ENCODE peak calls at places on chromosomes 2 and 18, in five cellular contexts. O is H9, V is fibroblast of pulmonary artery, B is SIG-M5, Y is K562. R is an unnamed sample.

GRCh38 chr18:57581301-57581934 is 5.1 kb downstream of the FECH start:
- DNase-seq in O (no peak), V (no peak), B (peak), Y (no peak), R (no peak)

GRCh38 chr2:207749873-207750272 is 19.8 kb downstream of the FZD5 start:
- DNase-seq in O (no peak), V (no peak), B (no peak), Y (no peak), R (peak)

GRCh38 chr2:94956797-94957391 is 68.6 kb upstream of the MAL start:
- DNase-seq in O (no peak), V (peak), B (no peak), Y (peak), R (peak)

GRCh38 chr2:150688016-150688415 is 200.5 kb upstream of the RND3 start:
- DNase-seq in O (no peak), V (no peak), B (no peak), Y (no peak), R (peak)

GRCh38 chr18:23143059-23143831 is 8.0 kb downstream of the CABLES1 start:
- DNase-seq in O (no peak), V (peak), B (no peak), Y (no peak), R (no peak)

GRCh38 chr2:11669454-11670291 is at the start of gene NTSR2:
- DNase-seq in O (peak), V (peak), B (no peak), Y (peak), R (peak)

GRCh38 chr2:20583425-20583881 is 67.4 kb downstream of the HS1BP3 start:
- DNase-seq in O (no peak), V (no peak), B (no peak), Y (no peak), R (no peak)

GRCh38 chr18:38369772-38370690 is 804.4 kb upstream of the CELF4 start:
- DNase-seq in O (no peak), V (no peak), B (no peak), Y (no peak), R (no peak)

GRCh38 chr2:105038383-105039061 is 653 bp downstream of the MRPS9 start:
- DNase-seq in O (peak), V (peak), B (no peak), Y (no peak), R (peak)

GRCh38 chr2:80863166-80863714 is 558.7 kb upstream of the LRRTM1 start:
- DNase-seq in O (no peak), V (no peak), B (no peak), Y (no peak), R (no peak)

GRCh38 chr2:64453710-64454315 is at the start of gene LGALSL:
- DNase-seq in O (peak), V (peak), B (no peak), Y (no peak), R (peak)

GRCh38 chr18:41996020-41996419 is 41.0 kb downstream of the PIK3C3 start:
- DNase-seq in O (no peak), V (no peak), B (no peak), Y (no peak), R (no peak)

GRCh38 chr2:201909961-201910361 is 103.6 kb downstream of the CDK15 start:
- DNase-seq in O (no peak), V (peak), B (no peak), Y (no peak), R (peak)

GRCh38 chr2:9074930-9075329 is 71.4 kb upstream of the MBOAT2 start:
- DNase-seq in O (peak), V (no peak), B (no peak), Y (peak), R (no peak)

GRCh38 chr2:36329251-36329650 is 26.3 kb upstream of the CRIM1 start:
- DNase-seq in O (no peak), V (no peak), B (no peak), Y (no peak), R (peak)

GRCh38 chr18:79631761-79632446 is 47.7 kb upstream of the CTDP1 start:
- DNase-seq in O (no peak), V (no peak), B (no peak), Y (no peak), R (no peak)

GRCh38 chr18:24244698-24245097 is 105.8 kb downstream of the CABYR start:
- DNase-seq in O (no peak), V (no peak), B (no peak), Y (no peak), R (no peak)

GRCh38 chr2:42976400-42976799 is 184.0 kb upstream of the HAAO start:
- DNase-seq in O (no peak), V (no peak), B (no peak), Y (no peak), R (no peak)

GRCh38 chr18:3985030-3985429 is 470.1 kb downstream of the DLGAP1 start:
- DNase-seq in O (no peak), V (no peak), B (no peak), Y (no peak), R (no peak)

GRCh38 chr2:76866464-76866863 is 655.7 kb downstream of the LRRTM4 start:
- DNase-seq in O (no peak), V (no peak), B (no peak), Y (no peak), R (no peak)

GRCh38 chr2:1714291-1715064 is 29.8 kb downstream of the PXDN start:
- DNase-seq in O (no peak), V (no peak), B (no peak), Y (no peak), R (no peak)

GRCh38 chr18:46622999-46623398 is 34.0 kb downstream of the LOXHD1 start:
- DNase-seq in O (no peak), V (peak), B (no peak), Y (peak), R (peak)

GRCh38 chr2:164840458-164840929 is 1.1 kb downstream of the COBLL1 start:
- DNase-seq in O (peak), V (no peak), B (no peak), Y (no peak), R (peak)

GRCh38 chr2:80874374-80874773 is 569.8 kb upstream of the LRRTM1 start:
- DNase-seq in O (no peak), V (no peak), B (no peak), Y (no peak), R (no peak)

GRCh38 chr18:6509417-6510198 is 94.9 kb upstream of the L3MBTL4 start:
- DNase-seq in O (no peak), V (no peak), B (no peak), Y (no peak), R (peak)

GRCh38 chr2:219249203-219249980 is 3.7 kb upstream of the TUBA4B start:
- DNase-seq in O (no peak), V (peak), B (no peak), Y (peak), R (peak)

GRCh38 chr18:48535956-48536355 is 2.9 kb upstream of the CTIF start:
- DNase-seq in O (peak), V (no peak), B (no peak), Y (no peak), R (no peak)

GRCh38 chr2:115910270-115910669 is 1467.8 kb downstream of the DPP10 start:
- DNase-seq in O (peak), V (no peak), B (no peak), Y (no peak), R (no peak)

GRCh38 chr2:147182260-147182659 is 662.6 kb upstream of the ACVR2A start:
- DNase-seq in O (no peak), V (no peak), B (no peak), Y (no peak), R (no peak)

GRCh38 chr2:232330068-232330999 is 48.2 kb upstream of the ALPP start:
- DNase-seq in O (peak), V (no peak), B (no peak), Y (no peak), R (no peak)

GRCh38 chr2:149087751-149088150 is 49.3 kb downstream of the LYPD6B start:
- DNase-seq in O (no peak), V (no peak), B (no peak), Y (no peak), R (peak)

GRCh38 chr18:3350566-3351527 is 88.9 kb downstream of the MYL12B start:
- DNase-seq in O (no peak), V (peak), B (no peak), Y (no peak), R (peak)

GRCh38 chr2:120847700-120848321 is 112.1 kb downstream of the GLI2 start:
- DNase-seq in O (no peak), V (no peak), B (no peak), Y (no peak), R (peak)

GRCh38 chr2:229713371-229714079 is 830 bp downstream of the DNER start:
- DNase-seq in O (peak), V (no peak), B (no peak), Y (no peak), R (peak)

GRCh38 chr2:214649440-214650205 is 159.9 kb downstream of the BARD1 start:
- DNase-seq in O (no peak), V (peak), B (no peak), Y (no peak), R (peak)

GRCh38 chr2:173076557-173077345 is 1.1 kb downstream of the MAP3K20 start:
- DNase-seq in O (no peak), V (peak), B (no peak), Y (peak), R (peak)

GRCh38 chr2:24652265-24653232 is 140.6 kb downstream of the PTRHD1 start:
- DNase-seq in O (no peak), V (no peak), B (no peak), Y (no peak), R (no peak)

GRCh38 chr18:40006553-40007073 is 1948.4 kb upstream of the PIK3C3 start:
- DNase-seq in O (peak), V (no peak), B (no peak), Y (no peak), R (no peak)

GRCh38 chr2:71018625-71019024 is 24.0 kb upstream of the TEX261 start:
- DNase-seq in O (no peak), V (no peak), B (no peak), Y (no peak), R (no peak)

GRCh38 chr2:101608411-101609317 is 88.8 kb upstream of the MAP4K4 start:
- DNase-seq in O (no peak), V (no peak), B (no peak), Y (no peak), R (no peak)